ENCODE peak calls at places on chromosomes 12 and 14, in seven cellular contexts. N is A549, V is body of pancreas, A is K562, O is ovary, T is GM12878, K is sigmoid colon. X is an unnamed sample.

GRCh38 chr14:69363055-69363454 is 35.0 kb downstream of the ERH start:
- DNase-seq in N (no peak), V (peak), A (peak), O (no peak), T (no peak), K (no peak), X (peak)

GRCh38 chr12:80412343-80412953 is 31.6 kb upstream of the PTPRQ start:
- DNase-seq in N (peak), V (no peak), A (peak), O (no peak), T (no peak), K (no peak), X (no peak)

GRCh38 chr12:131865196-131865875 is 29.1 kb upstream of the ULK1 start:
- DNase-seq in N (peak), V (no peak), A (no peak), O (no peak), T (no peak), K (no peak), X (no peak)

GRCh38 chr12:46933947-46934346 is 108.2 kb upstream of the SLC38A4 start:
- DNase-seq in N (peak), V (no peak), A (no peak), O (no peak), T (no peak), K (no peak), X (no peak)

GRCh38 chr12:26831959-26832816 is 806 bp downstream of the ITPR2 start:
- DNase-seq in N (peak), V (peak), A (peak), O (peak), T (no peak), K (peak), X (peak)

GRCh38 chr14:61337893-61338292 is 16.5 kb downstream of the PRKCH start:
- DNase-seq in N (no peak), V (no peak), A (no peak), O (no peak), T (no peak), K (no peak), X (no peak)

GRCh38 chr14:40936861-40937260 is 669.8 kb upstream of the LRFN5 start:
- DNase-seq in N (no peak), V (no peak), A (no peak), O (no peak), T (no peak), K (no peak), X (no peak)

GRCh38 chr14:88476375-88476774 is 78.4 kb downstream of the PTPN21 start:
- DNase-seq in N (no peak), V (no peak), A (no peak), O (no peak), T (no peak), K (no peak), X (no peak)

GRCh38 chr12:6866920-6867406 is 368 bp upstream of the TPI1 start:
- DNase-seq in N (no peak), V (no peak), A (no peak), O (no peak), T (no peak), K (no peak), X (no peak)

GRCh38 chr12:114434341-114434740 is 28.4 kb upstream of the TBX5 start:
- DNase-seq in N (no peak), V (no peak), A (no peak), O (no peak), T (no peak), K (no peak), X (no peak)

GRCh38 chr12:116497051-116497529 is 62.1 kb upstream of the MAP1LC3B2 start:
- DNase-seq in N (no peak), V (no peak), A (no peak), O (no peak), T (no peak), K (no peak), X (no peak)

GRCh38 chr14:101087614-101088394 is 184.3 kb upstream of the RTL1 start:
- DNase-seq in N (no peak), V (no peak), A (no peak), O (no peak), T (no peak), K (no peak), X (peak)

GRCh38 chr12:3002636-3003035 is 43.4 kb downstream of the TEAD4 start:
- DNase-seq in N (no peak), V (no peak), A (no peak), O (no peak), T (no peak), K (no peak), X (no peak)

GRCh38 chr14:88063807-88064206 is 58.9 kb downstream of the GPR65 start:
- DNase-seq in N (no peak), V (no peak), A (peak), O (no peak), T (no peak), K (no peak), X (peak)

GRCh38 chr12:19779393-19780056 is 340.2 kb downstream of the AEBP2 start:
- DNase-seq in N (no peak), V (no peak), A (no peak), O (no peak), T (no peak), K (no peak), X (peak)

GRCh38 chr14:85344847-85345591 is 184.9 kb upstream of the FLRT2 start:
- DNase-seq in N (no peak), V (no peak), A (no peak), O (no peak), T (no peak), K (no peak), X (peak)

GRCh38 chr14:23633160-23633701 is 2.9 kb upstream of the DHRS2 start:
- DNase-seq in N (peak), V (no peak), A (no peak), O (no peak), T (no peak), K (no peak), X (no peak)

GRCh38 chr12:105315726-105316125 is 14.8 kb upstream of the C12orf75 start:
- DNase-seq in N (no peak), V (no peak), A (no peak), O (no peak), T (no peak), K (no peak), X (no peak)

GRCh38 chr14:99604766-99605298 is 825 bp upstream of the CCDC85C start:
- DNase-seq in N (peak), V (peak), A (peak), O (no peak), T (no peak), K (no peak), X (no peak)

GRCh38 chr12:74043343-74043742 is 494.3 kb upstream of the ATXN7L3B start:
- DNase-seq in N (peak), V (no peak), A (peak), O (no peak), T (no peak), K (no peak), X (no peak)

GRCh38 chr14:54676822-54677708 is 110.1 kb downstream of the SAMD4A start:
- DNase-seq in N (peak), V (no peak), A (no peak), O (peak), T (no peak), K (no peak), X (no peak)
- TF ChIP-seq POLR2A in N (no peak), V (no peak), A (no peak), O (no peak), T (no peak), K (no peak), X (no peak)

GRCh38 chr12:94287245-94287628 is 138.9 kb downstream of the PLXNC1 start:
- DNase-seq in N (no peak), V (no peak), A (no peak), O (no peak), T (no peak), K (no peak), X (no peak)

GRCh38 chr12:94285954-94286579 is 137.7 kb downstream of the PLXNC1 start:
- DNase-seq in N (no peak), V (no peak), A (peak), O (no peak), T (no peak), K (no peak), X (no peak)

GRCh38 chr12:94289551-94290312 is 141.4 kb downstream of the PLXNC1 start:
- DNase-seq in N (no peak), V (no peak), A (no peak), O (peak), T (no peak), K (no peak), X (peak)

GRCh38 chr12:94286580-94287244 is 138.3 kb downstream of the PLXNC1 start:
- DNase-seq in N (no peak), V (no peak), A (no peak), O (no peak), T (no peak), K (no peak), X (no peak)

GRCh38 chr12:94290353-94290752 is 142.0 kb downstream of the PLXNC1 start:
- DNase-seq in N (no peak), V (no peak), A (peak), O (peak), T (no peak), K (no peak), X (no peak)
- H3K4me3 ChIP-seq in N (no peak), V (no peak), A (no peak), O (no peak), T (no peak), K (no peak), X (no peak)

GRCh38 chr12:108302471-108303311 is 36.4 kb downstream of the CMKLR1 start:
- DNase-seq in N (no peak), V (peak), A (no peak), O (peak), T (no peak), K (peak), X (peak)
- TF ChIP-seq CTCF in N (no peak), V (no peak), A (peak), O (no peak), T (no peak), K (no peak), X (no peak)

GRCh38 chr12:101928556-101928955 is 51.2 kb downstream of the DRAM1 start:
- DNase-seq in N (no peak), V (no peak), A (no peak), O (no peak), T (no peak), K (no peak), X (no peak)

GRCh38 chr12:101927042-101927441 is 49.7 kb downstream of the DRAM1 start:
- DNase-seq in N (no peak), V (no peak), A (no peak), O (no peak), T (no peak), K (no peak), X (no peak)

GRCh38 chr12:101927999-101928398 is 50.6 kb downstream of the DRAM1 start:
- DNase-seq in N (no peak), V (no peak), A (no peak), O (no peak), T (no peak), K (no peak), X (no peak)

GRCh38 chr12:101931498-101932326 is 54.3 kb downstream of the DRAM1 start:
- DNase-seq in N (no peak), V (no peak), A (no peak), O (no peak), T (peak), K (no peak), X (no peak)

GRCh38 chr12:101929365-101930041 is 52.1 kb downstream of the DRAM1 start:
- DNase-seq in N (no peak), V (no peak), A (no peak), O (no peak), T (peak), K (no peak), X (no peak)
- TF ChIP-seq POLR2A in N (no peak), V (no peak), A (no peak), O (no peak), T (peak), K (no peak), X (no peak)

GRCh38 chr14:103209054-103209453 is 85.8 kb downstream of the TNFAIP2 start:
- DNase-seq in N (no peak), V (no peak), A (peak), O (peak), T (no peak), K (no peak), X (peak)
- H3K4me3 ChIP-seq in N (no peak), V (no peak), A (no peak), O (peak), T (no peak), K (no peak), X (no peak)

GRCh38 chr14:96629558-96630222 is 127.5 kb downstream of the PAPOLA start:
- DNase-seq in N (no peak), V (no peak), A (no peak), O (no peak), T (no peak), K (no peak), X (no peak)

GRCh38 chr14:96629082-96629481 is 126.9 kb downstream of the PAPOLA start:
- DNase-seq in N (no peak), V (no peak), A (no peak), O (peak), T (no peak), K (no peak), X (no peak)

GRCh38 chr14:96631030-96631429 is 128.8 kb downstream of the PAPOLA start:
- DNase-seq in N (no peak), V (no peak), A (peak), O (no peak), T (no peak), K (no peak), X (no peak)

GRCh38 chr14:96631621-96632362 is 129.6 kb downstream of the PAPOLA start:
- DNase-seq in N (no peak), V (no peak), A (peak), O (no peak), T (no peak), K (no peak), X (no peak)

DNA sequence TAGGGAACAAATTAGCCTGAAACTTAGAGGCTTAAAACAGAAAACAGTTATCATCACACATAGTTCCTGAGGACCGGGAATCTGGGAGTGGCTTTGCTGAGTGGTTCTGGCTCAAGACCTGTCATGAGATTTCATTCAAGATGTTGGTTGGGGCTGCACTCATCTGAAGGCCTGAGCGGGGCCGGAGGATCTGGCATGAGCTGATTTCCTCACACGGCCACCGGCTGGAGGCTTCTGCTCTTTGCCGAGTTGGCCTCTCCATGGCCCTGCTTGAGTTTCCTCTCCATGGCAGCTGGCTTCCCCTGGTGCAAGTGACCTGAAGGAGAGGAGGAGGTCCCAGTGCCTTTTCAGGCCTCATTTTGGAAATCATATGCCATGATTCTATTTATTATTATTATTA is 128.1 kb downstream of the PAPOLA start:
- DNase-seq in N (no peak), V (no peak), A (no peak), O (no peak), T (no peak), K (no peak), X (no peak)
- TF ChIP-seq CTCF in N (no peak), V (no peak), A (no peak), O (no peak), T (no peak), K (no peak), X (no peak)

GRCh38 chr14:60204104-60204842 is 39.1 kb upstream of the DHRS7 start:
- DNase-seq in N (no peak), V (peak), A (no peak), O (no peak), T (peak), K (no peak), X (no peak)
- TF ChIP-seq POLR2A in N (no peak), V (no peak), A (no peak), O (no peak), T (no peak), K (no peak), X (no peak)

GRCh38 chr12:57093412-57094193 is 4.7 kb downstream of the NAB2 start:
- DNase-seq in N (peak), V (peak), A (peak), O (peak), T (no peak), K (peak), X (peak)

GRCh38 chr12:57092529-57092862 is 3.6 kb downstream of the NAB2 start:
- DNase-seq in N (no peak), V (no peak), A (no peak), O (no peak), T (no peak), K (no peak), X (no peak)

GRCh38 chr12:57091633-57092528 is 3.0 kb downstream of the NAB2 start:
- DNase-seq in N (no peak), V (no peak), A (no peak), O (no peak), T (no peak), K (peak), X (no peak)

GRCh38 chr12:57094194-57095160 is 5.6 kb downstream of the NAB2 start:
- DNase-seq in N (no peak), V (no peak), A (no peak), O (no peak), T (no peak), K (no peak), X (no peak)

DNA sequence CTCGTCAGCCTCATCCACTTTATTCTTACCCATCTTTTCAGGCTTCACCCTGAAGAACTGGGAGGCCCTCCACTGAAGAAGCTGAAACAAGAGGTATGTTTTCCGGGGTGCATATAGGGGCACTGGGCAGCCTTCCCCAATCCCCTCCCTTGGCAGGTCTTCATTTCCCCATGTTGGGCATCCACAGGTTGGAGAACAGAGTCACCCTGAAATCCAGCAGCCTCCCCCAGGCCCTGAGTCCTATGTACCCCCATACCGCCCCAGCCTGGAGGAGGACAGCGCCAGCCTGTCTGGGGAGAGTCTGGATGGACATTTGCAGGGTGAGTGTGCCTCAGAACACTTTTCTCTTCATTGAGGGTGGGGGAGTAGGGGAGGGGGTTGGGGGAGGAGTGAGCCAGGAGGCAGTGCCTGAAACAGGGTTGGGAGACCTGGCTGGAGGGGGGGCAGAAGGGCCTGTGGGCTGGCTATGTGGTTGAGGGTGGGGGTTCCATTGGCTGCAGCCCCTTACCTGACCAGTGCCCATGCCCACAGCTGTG is 4.0 kb downstream of the NAB2 start:
- DNase-seq in N (no peak), V (no peak), A (no peak), O (no peak), T (no peak), K (no peak), X (no peak)
- H3K4me3 ChIP-seq in N (no peak), V (no peak), A (no peak), O (no peak), T (peak), K (no peak), X (no peak)

GRCh38 chr12:69639400-69640016 is 28.8 kb upstream of the LRRC10 start:
- DNase-seq in N (peak), V (peak), A (peak), O (peak), T (peak), K (peak), X (peak)
- TF ChIP-seq CTCF in N (peak), V (peak), A (peak), O (peak), T (peak), K (peak), X (peak)